ENCODE peak calls at places on chromosomes 3 and 15, in seven cellular contexts. One of them, this sample, is unnamed.

GRCh38 chr3:165259518-165260193 is 63.5 kb upstream of the SLITRK3 start:
- DNase-seq in AML-193: no peak
- DNase-seq in glutamatergic neuron: no peak
- DNase-seq in HT1080: peak; percentile 47
- DNase-seq in nucleus accumbens: no peak
- DNase-seq in PC-3: peak; percentile 67
- DNase-seq in EL: no peak
- DNase-seq in this sample: peak; percentile 2

GRCh38 chr15:53586815-53587214 is 172.6 kb downstream of the WDR72 start:
- DNase-seq in glutamatergic neuron: peak; percentile 81
- DNase-seq in HT1080: peak; percentile 51
- DNase-seq in AML-193: peak; percentile 16
- DNase-seq in nucleus accumbens: no peak
- DNase-seq in EL: no peak
- DNase-seq in PC-3: peak; percentile 60
- DNase-seq in this sample: peak; percentile 36

GRCh38 chr15:101006931-101007687 is 88.0 kb downstream of the LRRK1 start:
- DNase-seq in HT1080: peak; percentile 71
- DNase-seq in nucleus accumbens: peak; percentile 30
- DNase-seq in AML-193: peak; percentile 52
- DNase-seq in PC-3: peak; percentile 86
- DNase-seq in glutamatergic neuron: peak; percentile 80
- DNase-seq in EL: peak; percentile 80
- DNase-seq in this sample: peak; percentile 69

GRCh38 chr3:186643493-186643892 is 3.3 kb downstream of the FETUB start:
- DNase-seq in glutamatergic neuron: no peak
- DNase-seq in HT1080: peak; percentile 49
- DNase-seq in AML-193: no peak
- DNase-seq in EL: no peak
- DNase-seq in nucleus accumbens: no peak
- DNase-seq in PC-3: peak; percentile 31
- DNase-seq in this sample: peak; percentile 35

GRCh38 chr3:186021673-186022362 is 84.0 kb upstream of the TRA2B start:
- DNase-seq in HT1080: peak; percentile 91
- DNase-seq in AML-193: no peak
- DNase-seq in PC-3: peak; percentile 39
- DNase-seq in nucleus accumbens: no peak
- DNase-seq in glutamatergic neuron: no peak
- DNase-seq in EL: peak; percentile 93
- DNase-seq in this sample: peak; percentile 78

GRCh38 chr3:65672876-65673815 is 365.6 kb downstream of the MAGI1 start:
- DNase-seq in HT1080: peak; percentile 22
- DNase-seq in AML-193: peak; percentile 43
- DNase-seq in PC-3: peak; percentile 52
- DNase-seq in glutamatergic neuron: peak; percentile 80
- DNase-seq in nucleus accumbens: peak; percentile 17
- DNase-seq in EL: peak; percentile 47
- DNase-seq in this sample: peak; percentile 30

GRCh38 chr3:30908466-30909037 is 14.1 kb upstream of the GADL1 start:
- DNase-seq in PC-3: no peak
- DNase-seq in glutamatergic neuron: no peak
- DNase-seq in nucleus accumbens: no peak
- DNase-seq in AML-193: no peak
- DNase-seq in EL: no peak
- DNase-seq in HT1080: no peak
- DNase-seq in this sample: no peak

GRCh38 chr3:170222647-170223541 is 670 bp downstream of the PRKCI start:
- DNase-seq in PC-3: peak; percentile 48
- DNase-seq in HT1080: peak; percentile 50
- DNase-seq in nucleus accumbens: peak; percentile 48
- DNase-seq in EL: peak; percentile 39
- DNase-seq in glutamatergic neuron: peak; percentile 60
- DNase-seq in AML-193: peak; percentile 33
- DNase-seq in this sample: peak; percentile 51

GRCh38 chr3:4766716-4767499 is 212.3 kb upstream of the BHLHE40 start:
- DNase-seq in glutamatergic neuron: no peak
- DNase-seq in nucleus accumbens: no peak
- DNase-seq in PC-3: no peak
- DNase-seq in HT1080: no peak
- DNase-seq in AML-193: no peak
- DNase-seq in EL: no peak
- DNase-seq in this sample: no peak

GRCh38 chr15:91553455-91553854 is 300.1 kb upstream of the SLCO3A1 start:
- DNase-seq in AML-193: no peak
- DNase-seq in PC-3: no peak
- DNase-seq in EL: no peak
- DNase-seq in HT1080: no peak
- DNase-seq in glutamatergic neuron: peak; percentile 23
- DNase-seq in nucleus accumbens: no peak
- DNase-seq in this sample: no peak

GRCh38 chr3:29527251-29527650 is 246.4 kb downstream of the RBMS3 start:
- DNase-seq in AML-193: no peak
- DNase-seq in EL: no peak
- DNase-seq in glutamatergic neuron: no peak
- DNase-seq in HT1080: no peak
- DNase-seq in PC-3: no peak
- DNase-seq in nucleus accumbens: no peak
- DNase-seq in this sample: no peak

GRCh38 chr15:61087601-61088000 is 141.5 kb downstream of the RORA start:
- DNase-seq in HT1080: no peak
- DNase-seq in PC-3: no peak
- DNase-seq in nucleus accumbens: no peak
- DNase-seq in AML-193: no peak
- DNase-seq in glutamatergic neuron: no peak
- DNase-seq in EL: no peak
- DNase-seq in this sample: no peak

GRCh38 chr3:53846134-53846850 is at the start of the genes CHDH and IL17RB:
- DNase-seq in PC-3: peak; percentile 65
- DNase-seq in glutamatergic neuron: peak; percentile 43
- DNase-seq in HT1080: no peak
- DNase-seq in EL: peak; percentile 18
- DNase-seq in AML-193: no peak
- DNase-seq in nucleus accumbens: peak; percentile 23
- DNase-seq in this sample: peak; percentile 32

GRCh38 chr15:55786341-55786740 is 43.4 kb upstream of the PRTG start:
- DNase-seq in glutamatergic neuron: no peak
- DNase-seq in nucleus accumbens: no peak
- DNase-seq in AML-193: no peak
- DNase-seq in EL: no peak
- DNase-seq in HT1080: no peak
- DNase-seq in PC-3: no peak
- DNase-seq in this sample: no peak

GRCh38 chr15:84654689-84655453 is 788 bp upstream of the WDR73 start:
- DNase-seq in AML-193: peak; percentile 83
- DNase-seq in EL: peak; percentile 86
- DNase-seq in PC-3: peak; percentile 82
- DNase-seq in glutamatergic neuron: peak; percentile 77
- DNase-seq in HT1080: peak; percentile 82
- DNase-seq in nucleus accumbens: peak; percentile 73
- DNase-seq in this sample: peak; percentile 58

GRCh38 chr3:195260286-195260905 is 10.6 kb downstream of the XXYLT1 start:
- DNase-seq in AML-193: peak; percentile 77
- DNase-seq in glutamatergic neuron: no peak
- DNase-seq in PC-3: peak; percentile 43
- DNase-seq in HT1080: no peak
- DNase-seq in nucleus accumbens: no peak
- DNase-seq in EL: peak; percentile 29
- DNase-seq in this sample: no peak

GRCh38 chr3:47225310-47225906 is 57.2 kb downstream of the KIF9 start:
- DNase-seq in nucleus accumbens: no peak
- DNase-seq in HT1080: peak; percentile 18
- DNase-seq in PC-3: no peak
- DNase-seq in EL: no peak
- DNase-seq in AML-193: peak; percentile 91
- DNase-seq in glutamatergic neuron: no peak
- DNase-seq in this sample: no peak

GRCh38 chr15:84402856-84403608 is 167.5 kb downstream of the GOLGA6L4 start:
- DNase-seq in HT1080: no peak
- DNase-seq in glutamatergic neuron: no peak
- DNase-seq in PC-3: no peak
- DNase-seq in nucleus accumbens: no peak
- DNase-seq in EL: no peak
- DNase-seq in AML-193: no peak
- DNase-seq in this sample: no peak

GRCh38 chr3:127015282-127016042 is 32.5 kb downstream of the PLXNA1 start:
- DNase-seq in AML-193: no peak
- DNase-seq in EL: no peak
- DNase-seq in PC-3: no peak
- DNase-seq in HT1080: peak; percentile 47
- DNase-seq in glutamatergic neuron: no peak
- DNase-seq in nucleus accumbens: peak; percentile 20
- DNase-seq in this sample: no peak

GRCh38 chr15:49327927-49328326 is 95.1 kb upstream of the FGF7 start:
- DNase-seq in HT1080: no peak
- DNase-seq in glutamatergic neuron: no peak
- DNase-seq in nucleus accumbens: no peak
- DNase-seq in AML-193: no peak
- DNase-seq in PC-3: no peak
- DNase-seq in EL: no peak
- DNase-seq in this sample: no peak

This sample was measured in mammary epithelial cell.